ENCODE peak calls at places on chromosomes 11 and 22, in eight cellular contexts. F is psoas muscle, R is T-helper 1 cell, J is amygdala, V is M059J, P is iPS DF 19.7, X is transverse colon, Q is posterior vena cava. I is an unnamed sample.

GRCh38 chr11:86972734-86973133 is 17.5 kb upstream of the FZD4 start:
- DNase-seq in F (no peak), R (no peak), Q (no peak), V (no peak), J (no peak), X (no peak), P (no peak), I (no peak)

GRCh38 chr11:128610765-128611617 is 23.6 kb upstream of the ETS1 start:
- DNase-seq in J (no peak), Q (no peak), V (no peak), X (peak; percentile 77), P (no peak), R (no peak), F (no peak), I (no peak)

GRCh38 chr11:72439455-72439854 is 5.1 kb upstream of the CLPB start:
- DNase-seq in Q (no peak), X (no peak), R (no peak), J (no peak), V (peak; percentile 66), F (no peak), P (no peak), I (peak; percentile 83)

GRCh38 chr11:16924826-16925494 is 89.3 kb downstream of the PLEKHA7 start:
- DNase-seq in Q (peak; percentile 84), F (peak; percentile 57), P (no peak), R (no peak), X (peak; percentile 89), V (peak; percentile 87), J (peak; percentile 41), I (peak; percentile 71)

GRCh38 chr22:31586137-31586920 is 75.7 kb downstream of the PISD start:
- DNase-seq in Q (peak; percentile 44), V (no peak), J (no peak), F (no peak), P (no peak), X (no peak), R (no peak), I (no peak)

GRCh38 chr11:130340671-130341319 is 26.1 kb upstream of the ZBTB44 start:
- DNase-seq in R (no peak), Q (no peak), J (no peak), P (no peak), V (no peak), F (no peak), X (no peak), I (no peak)

GRCh38 chr11:15258433-15259350 is 144.0 kb downstream of the INSC start:
- DNase-seq in R (no peak), J (no peak), P (no peak), Q (no peak), F (no peak), V (peak; percentile 23), X (no peak), I (no peak)

GRCh38 chr22:43562843-43563242 is 151.0 kb downstream of the MPPED1 start:
- DNase-seq in R (no peak), F (no peak), X (no peak), V (no peak), J (no peak), Q (no peak), P (no peak), I (no peak)

GRCh38 chr22:26570126-26570525 is 19.8 kb downstream of the TPST2 start:
- DNase-seq in X (no peak), P (no peak), V (no peak), R (no peak), F (no peak), J (no peak), Q (no peak), I (no peak)

I was measured in AG20443.